ENCODE peak calls at places on chromosomes 13 and 19, in seven cellular contexts. Y is fibroblast of mammary gland; D is K562; N is activated CD4-positive, alpha-beta T cell treated with anti-CD3 and anti-CD28 coated beads, Interleukin-2, amount 10 ng/mL, durations not matched to agents 7 days and 5 days; R is posterior cingulate gyrus; X is T-helper 17 cell; H is amygdala. L is an unnamed sample.

GRCh38 chr19:29843180-29844051 is 31.6 kb downstream of the CCNE1 start:
- DNase-seq in Y (peak; percentile 38), D (peak; percentile 47), N (peak; percentile 24), R (no peak), X (no peak), H (no peak), L (no peak)

GRCh38 chr13:63463782-63464610 is 2048.3 kb upstream of the PCDH20 start:
- DNase-seq in Y (no peak), D (no peak), N (no peak), R (no peak), X (no peak), H (no peak), L (no peak)

GRCh38 chr13:50453238-50453637 is 390.3 kb downstream of the DLEU7 start:
- DNase-seq in Y (peak; percentile 37), D (no peak), N (no peak), R (no peak), X (no peak), H (no peak), L (no peak)

GRCh38 chr13:111577956-111578595 is 257.6 kb downstream of the TEX29 start:
- DNase-seq in Y (no peak), D (no peak), N (no peak), R (no peak), X (no peak), H (no peak), L (no peak)

GRCh38 chr19:4991996-4992698 is 23.2 kb downstream of the KDM4B start:
- DNase-seq in Y (no peak), D (no peak), N (no peak), R (no peak), X (no peak), H (no peak), L (no peak)

GRCh38 chr13:80901111-80902014 is 560.4 kb upstream of the SPRY2 start:
- DNase-seq in Y (peak; percentile 49), D (no peak), N (no peak), R (no peak), X (no peak), H (no peak), L (no peak)

GRCh38 chr19:47564081-47564480 is 8.9 kb downstream of the ZNF541 start:
- DNase-seq in Y (no peak), D (no peak), N (no peak), R (no peak), X (no peak), H (no peak), L (no peak)

GRCh38 chr19:50496189-50497029 is 14.6 kb downstream of the JOSD2 start:
- DNase-seq in Y (no peak), D (no peak), N (no peak), R (peak; percentile 96), X (no peak), H (peak; percentile 96), L (no peak)

GRCh38 chr13:112653821-112654220 is 36.0 kb upstream of the ATP11A start:
- DNase-seq in Y (no peak), D (no peak), N (no peak), R (no peak), X (no peak), H (no peak), L (no peak)